ENCODE peak calls at places on chromosomes 2 and 18, in four cellular contexts. G is SK-N-SH, V is IMR-90, E is GM12878. Y is an unnamed sample.

GRCh38 chr2:554444-554843 is 122.8 kb downstream of the TMEM18 start:
- DNase-seq in V (no peak), E (no peak), G (peak), Y (no peak)

GRCh38 chr18:50844960-50845359 is 25.1 kb upstream of the MRO start:
- DNase-seq in E (no peak), G (no peak), V (no peak), Y (no peak)

GRCh38 chr18:78986018-78986481 is 6.4 kb downstream of the SALL3 start:
- DNase-seq in V (no peak), E (no peak), G (peak), Y (peak)

GRCh38 chr18:74768096-74768495 is 170.4 kb downstream of the ZNF407 start:
- DNase-seq in E (no peak), V (peak), G (no peak), Y (no peak)

GRCh38 chr2:189210250-189211075 is 30.9 kb upstream of the COL5A2 start:
- DNase-seq in V (peak), E (no peak), G (no peak), Y (peak)

GRCh38 chr2:216370961-216371633 is 1.2 kb downstream of the MARCHF4 start:
- DNase-seq in G (peak), E (no peak), V (no peak), Y (no peak)

GRCh38 chr2:82996217-82996616 is 1462.9 kb downstream of the SUCLG1 start:
- DNase-seq in E (no peak), V (no peak), G (no peak), Y (no peak)

GRCh38 chr2:163850036-163850435 is 114.2 kb upstream of the FIGN start:
- DNase-seq in V (no peak), E (no peak), G (no peak), Y (no peak)

GRCh38 chr2:172089633-172090032 is 4.3 kb downstream of the DLX1 start:
- DNase-seq in V (no peak), G (no peak), E (no peak), Y (no peak)

GRCh38 chr18:47520263-47520662 is 268.8 kb upstream of the SKOR2 start:
- DNase-seq in V (no peak), G (no peak), E (no peak), Y (no peak)

GRCh38 chr2:176827269-176827668 is 385.3 kb upstream of the HNRNPA3 start:
- DNase-seq in E (peak), G (no peak), V (no peak), Y (no peak)

GRCh38 chr2:216775043-216775453 is 79.7 kb upstream of the IGFBP5 start:
- DNase-seq in E (no peak), V (peak), G (peak), Y (peak)

GRCh38 chr2:176084629-176085119 is 912 bp upstream of the EVX2 start:
- DNase-seq in G (no peak), V (no peak), E (no peak), Y (no peak)

DNA sequence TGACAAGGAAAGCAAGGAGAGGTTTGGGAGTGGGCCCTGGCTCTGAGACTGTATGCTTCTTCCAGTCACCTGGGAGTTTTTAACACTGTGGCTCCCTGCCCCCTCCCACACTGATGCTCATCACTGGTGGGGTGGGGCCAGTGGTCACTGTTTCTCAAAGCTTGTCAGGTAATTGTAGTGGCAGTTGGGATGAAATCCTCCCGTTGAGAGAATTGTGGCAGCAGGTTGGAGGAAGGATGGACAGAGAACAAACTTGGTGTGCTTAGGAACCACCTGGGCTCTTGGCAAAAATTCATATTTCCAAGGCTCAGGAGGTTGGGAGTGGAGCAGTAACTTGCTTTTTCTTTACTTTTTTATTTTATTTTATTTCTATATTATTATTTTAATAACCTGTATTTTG is 25.1 kb downstream of the DGKD start:
- DNase-seq in V (no peak), E (no peak), G (no peak), Y (no peak)
- TF ChIP-seq RFX5 in V (no peak), E (no peak), G (no peak), Y (no peak)

DNA sequence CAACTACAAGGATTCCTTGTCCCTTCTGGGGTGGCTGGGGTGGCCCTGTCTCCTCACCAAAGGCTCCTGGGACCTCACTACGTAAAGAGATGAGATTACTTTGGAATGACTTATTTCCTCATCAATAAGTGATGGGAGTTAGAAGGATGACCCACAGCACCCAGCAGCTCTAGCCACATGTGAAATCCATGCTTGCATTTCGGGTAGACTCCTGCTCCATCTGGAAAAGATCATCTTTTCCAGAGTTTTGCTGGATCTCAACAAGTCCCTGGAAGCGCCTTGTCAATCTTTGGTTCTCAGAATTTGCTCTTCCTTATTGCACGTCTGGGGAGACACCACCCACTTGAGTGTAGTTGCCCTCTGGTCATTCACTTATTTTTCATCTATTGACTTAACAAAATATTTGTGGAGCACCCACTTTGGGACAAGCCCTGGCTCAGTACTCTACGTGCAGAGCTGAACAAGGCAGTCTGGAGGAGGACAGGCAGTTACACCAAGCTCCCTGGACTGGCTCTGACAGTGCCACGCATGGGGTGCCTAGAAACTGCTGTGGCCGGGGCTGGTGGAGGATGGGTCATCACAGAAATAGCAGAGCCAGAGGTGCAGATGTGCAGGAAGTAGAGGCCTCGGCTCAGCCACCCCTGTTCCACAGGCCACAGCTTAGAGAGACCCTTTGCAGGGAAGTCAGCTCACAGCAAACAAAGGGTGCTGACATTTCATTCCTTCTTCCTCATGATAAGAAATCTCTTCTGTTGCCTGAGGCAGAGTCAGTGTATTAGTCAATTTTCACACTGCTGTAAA is 143.4 kb downstream of the SEPTIN10 start:
- DNase-seq in E (no peak), V (peak), G (no peak), Y (peak)
- TF ChIP-seq RFX5 in E (no peak), V (no peak), G (no peak), Y (no peak)

GRCh38 chr2:35522434-35522833 is 833.1 kb upstream of the CRIM1 start:
- DNase-seq in V (no peak), G (no peak), E (no peak), Y (no peak)

GRCh38 chr2:35530615-35531135 is 824.9 kb upstream of the CRIM1 start:
- DNase-seq in G (no peak), V (no peak), E (no peak), Y (no peak)

GRCh38 chr2:35526741-35527140 is 828.8 kb upstream of the CRIM1 start:
- DNase-seq in E (no peak), V (no peak), G (no peak), Y (no peak)
- TF ChIP-seq RFX5 in E (no peak), V (no peak), G (no peak), Y (no peak)

GRCh38 chr2:209473930-209474419 is 50.1 kb downstream of the MAP2 start:
- DNase-seq in V (peak), E (no peak), G (no peak), Y (peak)
- TF ChIP-seq RFX5 in V (no peak), E (no peak), G (no peak), Y (no peak)

DNA sequence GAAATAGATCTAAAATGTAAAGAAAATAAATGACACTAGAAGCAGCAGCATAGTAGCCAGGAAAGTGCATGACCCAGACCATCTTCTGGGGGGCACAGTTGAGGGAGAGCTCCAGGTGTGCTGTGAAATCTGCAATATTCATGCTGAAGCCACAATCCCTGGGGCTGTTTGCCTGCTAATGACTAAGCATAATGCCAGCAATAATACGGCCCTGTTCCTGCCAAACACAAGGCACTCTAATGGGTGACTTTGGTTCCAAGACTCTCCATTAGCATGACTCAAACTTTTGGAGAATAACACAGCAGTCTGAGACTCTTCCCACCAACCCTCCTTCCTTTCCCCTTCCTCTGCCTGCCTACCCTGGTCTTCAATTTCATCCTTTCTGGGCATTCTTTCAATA is 77.9 kb upstream of the DOCK10 start:
- DNase-seq in V (peak), G (no peak), E (no peak), Y (peak)
- TF ChIP-seq RFX5 in V (no peak), G (no peak), E (no peak), Y (no peak)

DNA sequence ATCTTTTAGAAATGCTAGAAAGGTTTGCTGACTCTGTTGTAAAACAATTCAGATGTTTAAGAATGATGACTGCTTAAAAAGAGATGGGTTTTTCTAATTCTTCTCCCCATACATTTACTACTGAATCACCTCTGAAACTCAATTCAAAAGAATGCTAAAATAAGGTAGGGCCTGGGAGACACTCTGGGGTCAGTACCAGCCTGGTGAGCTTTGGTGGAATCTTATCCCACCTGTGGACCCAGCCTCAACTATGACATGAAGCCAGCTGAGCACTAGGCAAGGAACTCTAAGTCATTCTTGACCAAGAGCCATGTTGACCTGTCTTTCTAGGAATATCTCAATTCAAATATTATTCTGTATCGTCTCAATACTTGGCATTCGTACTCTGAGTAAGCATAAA is 44.3 kb downstream of the IWS1 start:
- DNase-seq in E (no peak), V (no peak), G (no peak), Y (no peak)
- TF ChIP-seq RFX5 in E (no peak), V (no peak), G (no peak), Y (no peak)

GRCh38 chr18:42184685-42185477 is 229.8 kb downstream of the PIK3C3 start:
- DNase-seq in V (no peak), E (no peak), G (no peak), Y (no peak)

GRCh38 chr18:42183746-42184145 is 228.7 kb downstream of the PIK3C3 start:
- DNase-seq in E (no peak), V (peak), G (no peak), Y (peak)

GRCh38 chr18:42190643-42191042 is 235.6 kb downstream of the PIK3C3 start:
- DNase-seq in G (no peak), E (no peak), V (no peak), Y (no peak)

GRCh38 chr18:42185486-42185885 is 230.5 kb downstream of the PIK3C3 start:
- DNase-seq in G (no peak), E (no peak), V (no peak), Y (no peak)

DNA sequence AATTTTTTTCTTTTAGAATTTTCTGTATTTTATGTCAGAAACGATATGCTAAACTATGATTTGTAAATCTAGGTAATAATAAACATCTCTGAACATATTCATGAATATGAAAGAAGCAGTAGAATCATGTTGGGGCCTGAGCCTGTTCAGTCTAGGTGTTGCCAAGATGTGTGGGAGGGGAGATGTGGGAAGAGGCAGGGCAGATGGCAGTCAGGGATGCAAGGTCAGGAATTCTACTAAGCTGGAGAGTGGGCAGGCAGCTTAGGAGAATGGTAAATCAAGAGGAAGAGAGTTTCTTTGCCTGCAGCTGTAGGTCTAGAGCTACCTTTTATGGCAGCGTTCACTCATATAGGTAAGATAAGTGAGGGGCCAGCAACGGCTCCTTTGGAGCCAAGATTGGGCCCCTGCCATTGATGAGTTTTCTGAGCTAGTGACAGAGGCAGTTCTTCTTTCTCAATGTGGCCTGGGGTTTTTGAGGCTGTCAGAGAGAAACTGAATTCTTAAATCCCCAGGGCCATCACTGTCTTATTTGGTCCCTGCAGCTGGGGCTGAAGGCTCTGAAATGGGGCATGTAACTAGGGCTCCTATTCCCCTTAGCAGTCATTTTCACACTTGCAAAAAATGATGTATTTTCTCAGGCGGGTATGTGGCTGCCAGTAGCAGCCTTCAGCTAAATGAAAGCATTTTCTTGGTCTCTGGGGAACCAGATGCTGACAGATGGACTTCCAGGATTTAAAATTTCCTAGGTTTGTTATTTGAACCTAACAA is 232.8 kb downstream of the PIK3C3 start:
- DNase-seq in V (no peak), G (no peak), E (peak), Y (no peak)
- TF ChIP-seq RFX5 in V (no peak), G (no peak), E (no peak), Y (no peak)

DNA sequence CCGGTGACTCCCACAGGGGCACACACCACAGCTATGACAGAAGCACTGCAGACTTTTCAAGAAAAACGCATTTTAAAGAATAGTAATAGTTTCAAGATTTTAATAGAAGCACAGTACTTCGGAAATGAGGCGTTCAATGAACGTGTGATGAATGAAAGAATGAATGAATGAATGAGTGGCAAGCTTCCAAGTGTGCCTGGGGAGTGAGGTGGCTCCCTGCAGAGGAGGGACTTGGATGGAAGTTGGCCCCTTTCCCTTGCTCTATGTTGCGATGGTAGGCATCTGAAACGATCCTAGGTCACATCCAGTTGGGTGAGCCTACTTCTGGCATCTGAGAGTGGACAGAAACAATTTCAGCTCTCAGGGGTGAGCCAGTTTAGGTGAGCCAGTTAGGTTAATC is 65.6 kb downstream of the NCKAP5 start:
- DNase-seq in V (no peak), G (no peak), E (no peak), Y (no peak)
- TF ChIP-seq RFX5 in V (no peak), G (no peak), E (no peak), Y (no peak)

GRCh38 chr18:43277164-43277600 is at the start of gene SYT4:
- DNase-seq in G (peak), V (peak), E (no peak), Y (no peak)
- TF ChIP-seq RFX5 in G (no peak), V (no peak), E (no peak), Y (no peak)